ENCODE peak calls at places on chromosomes 2 and 18, in six cellular contexts. One of them, this sample, is unnamed.

GRCh38 chr18:23281626-23282436 is 146.5 kb downstream of the CABLES1 start:
- DNase-seq in NCI-H82: peak
- DNase-seq in brain microvascular endothelial cell: no peak
- DNase-seq in stimulated activated CD4-positive, alpha-beta T cell treated with anti-CD3 and anti-CD28 coated beads, Interleukin-4, amount 100 ng/mL, for 4 hours: no peak
- DNase-seq in testis: no peak
- DNase-seq in left lung: no peak
- DNase-seq in this sample: no peak

GRCh38 chr2:179454443-179455218 is 190.0 kb upstream of the SESTD1 start:
- DNase-seq in NCI-H82: no peak
- DNase-seq in brain microvascular endothelial cell: peak
- DNase-seq in stimulated activated CD4-positive, alpha-beta T cell treated with anti-CD3 and anti-CD28 coated beads, Interleukin-4, amount 100 ng/mL, for 4 hours: no peak
- DNase-seq in testis: no peak
- DNase-seq in left lung: no peak
- DNase-seq in this sample: no peak

GRCh38 chr2:240591226-240591625 is 4.7 kb downstream of the CAPN10 start:
- DNase-seq in NCI-H82: no peak
- DNase-seq in brain microvascular endothelial cell: no peak
- DNase-seq in stimulated activated CD4-positive, alpha-beta T cell treated with anti-CD3 and anti-CD28 coated beads, Interleukin-4, amount 100 ng/mL, for 4 hours: no peak
- DNase-seq in testis: no peak
- DNase-seq in left lung: no peak
- DNase-seq in this sample: no peak

GRCh38 chr18:65279668-65280305 is 471.0 kb upstream of the CDH7 start:
- DNase-seq in NCI-H82: no peak
- DNase-seq in brain microvascular endothelial cell: no peak
- DNase-seq in stimulated activated CD4-positive, alpha-beta T cell treated with anti-CD3 and anti-CD28 coated beads, Interleukin-4, amount 100 ng/mL, for 4 hours: no peak
- DNase-seq in testis: no peak
- DNase-seq in left lung: no peak
- DNase-seq in this sample: no peak

GRCh38 chr2:209380278-209380677 is 43.6 kb upstream of the MAP2 start:
- DNase-seq in NCI-H82: no peak
- DNase-seq in brain microvascular endothelial cell: no peak
- DNase-seq in stimulated activated CD4-positive, alpha-beta T cell treated with anti-CD3 and anti-CD28 coated beads, Interleukin-4, amount 100 ng/mL, for 4 hours: no peak
- DNase-seq in testis: no peak
- DNase-seq in left lung: no peak
- DNase-seq in this sample: no peak

GRCh38 chr2:187316040-187316439 is 132.0 kb downstream of the CALCRL start:
- DNase-seq in NCI-H82: no peak
- DNase-seq in brain microvascular endothelial cell: no peak
- DNase-seq in stimulated activated CD4-positive, alpha-beta T cell treated with anti-CD3 and anti-CD28 coated beads, Interleukin-4, amount 100 ng/mL, for 4 hours: no peak
- DNase-seq in testis: no peak
- DNase-seq in left lung: no peak
- DNase-seq in this sample: no peak

GRCh38 chr2:239093956-239094355 is 246.1 kb downstream of the TWIST2 start:
- DNase-seq in NCI-H82: no peak
- DNase-seq in brain microvascular endothelial cell: no peak
- DNase-seq in stimulated activated CD4-positive, alpha-beta T cell treated with anti-CD3 and anti-CD28 coated beads, Interleukin-4, amount 100 ng/mL, for 4 hours: no peak
- DNase-seq in testis: no peak
- DNase-seq in left lung: no peak
- DNase-seq in this sample: no peak

GRCh38 chr18:57705861-57706590 is 84.4 kb upstream of the NARS1 start:
- DNase-seq in NCI-H82: no peak
- DNase-seq in brain microvascular endothelial cell: no peak
- DNase-seq in stimulated activated CD4-positive, alpha-beta T cell treated with anti-CD3 and anti-CD28 coated beads, Interleukin-4, amount 100 ng/mL, for 4 hours: no peak
- DNase-seq in testis: no peak
- DNase-seq in left lung: no peak
- DNase-seq in this sample: no peak

GRCh38 chr2:166653185-166653813 is 159.2 kb upstream of the SCN7A start:
- DNase-seq in NCI-H82: no peak
- DNase-seq in brain microvascular endothelial cell: peak
- DNase-seq in stimulated activated CD4-positive, alpha-beta T cell treated with anti-CD3 and anti-CD28 coated beads, Interleukin-4, amount 100 ng/mL, for 4 hours: no peak
- DNase-seq in testis: no peak
- DNase-seq in left lung: no peak
- DNase-seq in this sample: no peak

This sample was measured in DND-41.